ENCODE peak calls at places on chromosomes 2 and 18, in ten cellular contexts. Z is CD8-positive, alpha-beta T cell; G is HepG2; D is uterus; C is prostate gland; E is GM12878; O is GM23248; Q is mammary epithelial cell; S is lower lobe of right lung; M is HCT116. N is an unnamed sample. For H3K4me1 and H3K36me3, the result is how much of the 10 kb centered on the place peaks cover.

GRCh38 chr2:102005449-102005848 is 13.7 kb downstream of the IL1R2 start:
- DNase-seq in M (no peak), D (no peak), C (no peak), G (no peak), Z (no peak), E (no peak), Q (no peak), S (no peak), O (no peak), N (no peak)

GRCh38 chr2:143229952-143230351 is 100.7 kb downstream of the ARHGAP15 start:
- DNase-seq in Q (no peak), M (no peak), S (no peak), O (no peak), G (no peak), Z (no peak), E (no peak), C (no peak), D (no peak), N (no peak)

GRCh38 chr2:159073256-159073655 is 104.8 kb downstream of the TANC1 start:
- DNase-seq in Q (peak), E (no peak), S (no peak), M (no peak), D (no peak), Z (no peak), O (peak), G (no peak), C (no peak), N (no peak)

GRCh38 chr2:26754972-26755670 is 9.0 kb upstream of the SLC35F6 start:
- DNase-seq in G (no peak), C (no peak), D (no peak), E (no peak), O (no peak), Z (no peak), S (no peak), Q (no peak), M (no peak), N (no peak)

GRCh38 chr2:240707046-240707756 is 15.5 kb downstream of the AQP12A start:
- DNase-seq in O (no peak), E (no peak), G (no peak), Q (no peak), C (no peak), M (no peak), D (no peak), Z (no peak), S (no peak), N (no peak)

GRCh38 chr2:6392966-6393365 is 472.7 kb downstream of the CMPK2 start:
- DNase-seq in E (no peak), Q (no peak), C (no peak), D (no peak), M (no peak), Z (no peak), O (peak), S (no peak), G (no peak), N (no peak)

GRCh38 chr2:204655101-204655500 is 109.8 kb downstream of the PARD3B start:
- DNase-seq in E (no peak), S (no peak), G (no peak), Z (no peak), M (no peak), C (no peak), O (peak), Q (peak), D (no peak), N (no peak)

GRCh38 chr2:178286636-178287035 is 92.3 kb downstream of the OSBPL6 start:
- DNase-seq in O (no peak), S (no peak), E (no peak), C (no peak), G (no peak), Q (no peak), D (no peak), M (no peak), Z (no peak), N (no peak)

GRCh38 chr2:23425338-23425871 is 40.4 kb downstream of the KLHL29 start:
- DNase-seq in C (no peak), D (no peak), E (no peak), Q (no peak), S (no peak), M (no peak), Z (no peak), O (no peak), G (no peak), N (no peak)

GRCh38 chr2:230890696-230891095 is 26.0 kb downstream of the ITM2C start:
- DNase-seq in G (no peak), Q (no peak), C (no peak), M (no peak), E (no peak), O (no peak), S (peak), D (no peak), Z (no peak), N (no peak)

GRCh38 chr2:219689676-219690628 is 62.5 kb downstream of the SLC4A3 start:
- DNase-seq in Q (peak), M (no peak), O (peak), D (peak), G (peak), C (peak), S (no peak), Z (peak), E (peak), N (peak)

GRCh38 chr2:18436408-18437077 is 123.9 kb downstream of the RDH14 start:
- DNase-seq in G (no peak), S (no peak), M (no peak), Q (no peak), Z (no peak), D (peak), C (no peak), O (peak), E (no peak), N (no peak)

GRCh38 chr2:240629419-240629967 is 4.2 kb downstream of the GPR35 start:
- DNase-seq in G (no peak), S (peak), E (no peak), Z (no peak), O (no peak), D (no peak), C (no peak), M (no peak), Q (no peak), N (no peak)

GRCh38 chr2:206480161-206480560 is 36.8 kb downstream of the ADAM23 start:
- DNase-seq in Q (peak), C (no peak), D (no peak), Z (no peak), S (no peak), O (peak), M (no peak), G (no peak), E (no peak), N (no peak)

GRCh38 chr2:71700041-71700879 is 246.9 kb downstream of the DYSF start:
- DNase-seq in M (no peak), G (no peak), Z (no peak), Q (no peak), E (no peak), S (no peak), C (peak), O (no peak), D (no peak), N (no peak)
- H3K4me1 ChIP-seq in M (under half), G (under half), Z (under half), Q (under half), E (under half), S (under half), C (under half), O (under half), D (under half), N (under half)

GRCh38 chr18:49486617-49486958 is 446 bp downstream of the C18orf32 start:
- DNase-seq in Z (no peak), Q (no peak), C (no peak), S (no peak), M (no peak), D (no peak), E (no peak), G (no peak), O (peak), N (no peak)
- H3K36me3 ChIP-seq in Z (under half), Q (under half), C (under half), S (half or more), M (under half), D (under half), E (under half), G (under half), O (half or more), N (half or more)

GRCh38 chr2:3606028-3606369 is 11.1 kb downstream of the COLEC11 start:
- DNase-seq in S (no peak), E (no peak), D (no peak), C (no peak), Z (no peak), M (no peak), Q (no peak), G (no peak), O (no peak), N (no peak)

GRCh38 chr2:3605013-3605961 is 10.4 kb downstream of the COLEC11 start:
- DNase-seq in S (no peak), E (no peak), M (peak), C (no peak), Z (peak), G (peak), O (peak), Q (no peak), D (no peak), N (no peak)

GRCh38 chr2:3602553-3603339 is 7.8 kb downstream of the COLEC11 start:
- DNase-seq in C (no peak), Z (no peak), O (no peak), D (no peak), E (no peak), S (no peak), M (no peak), Q (no peak), G (no peak), N (no peak)

GRCh38 chr2:3603536-3604206 is 8.8 kb downstream of the COLEC11 start:
- DNase-seq in Q (no peak), D (no peak), E (no peak), O (no peak), S (no peak), G (no peak), C (no peak), Z (no peak), M (no peak), N (no peak)

GRCh38 chr2:3604207-3604877 is 9.4 kb downstream of the COLEC11 start:
- DNase-seq in M (no peak), Q (no peak), Z (no peak), E (no peak), G (no peak), O (no peak), D (no peak), C (no peak), S (no peak), N (no peak)
- H3K27ac ChIP-seq in M (peak), Q (no peak), Z (no peak), E (no peak), G (peak), O (no peak), D (no peak), C (no peak), S (no peak), N (no peak)

GRCh38 chr2:190443778-190444481 is 35.8 kb downstream of the MFSD6 start:
- DNase-seq in C (peak), Z (no peak), G (no peak), D (no peak), E (no peak), Q (peak), O (peak), M (no peak), S (no peak), N (no peak)
- H3K4me1 ChIP-seq in C (under half), Z (half or more), G (under half), D (under half), E (under half), Q (under half), O (under half), M (under half), S (under half), N (under half)

DNA sequence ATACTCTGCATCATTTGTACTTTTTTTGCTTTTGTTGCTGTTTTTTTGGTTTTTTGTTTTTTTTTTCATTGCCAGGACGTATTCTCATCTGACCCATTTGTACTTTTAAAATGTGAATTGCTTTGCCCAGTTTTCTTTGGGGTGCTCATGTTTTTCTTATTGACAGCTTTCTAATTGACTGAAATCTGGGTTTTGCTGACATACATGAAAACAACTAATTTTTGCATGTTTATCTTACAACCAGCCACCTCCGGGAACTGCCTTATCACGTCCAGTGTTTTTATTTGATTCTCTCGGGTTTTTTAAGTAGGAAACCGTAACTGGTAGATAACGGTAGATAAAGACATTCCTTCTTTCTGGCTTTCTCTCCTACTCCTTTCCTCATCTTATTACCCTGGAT is 38.6 kb downstream of the SNORC start:
- DNase-seq in O (no peak), D (no peak), Q (no peak), S (no peak), E (no peak), M (no peak), C (no peak), G (no peak), Z (no peak), N (no peak)
- H3K36me3 ChIP-seq in O (under half), D (under half), Q (under half), S (under half), E (under half), M (under half), C (under half), G (under half), Z (under half), N (under half)

DNA sequence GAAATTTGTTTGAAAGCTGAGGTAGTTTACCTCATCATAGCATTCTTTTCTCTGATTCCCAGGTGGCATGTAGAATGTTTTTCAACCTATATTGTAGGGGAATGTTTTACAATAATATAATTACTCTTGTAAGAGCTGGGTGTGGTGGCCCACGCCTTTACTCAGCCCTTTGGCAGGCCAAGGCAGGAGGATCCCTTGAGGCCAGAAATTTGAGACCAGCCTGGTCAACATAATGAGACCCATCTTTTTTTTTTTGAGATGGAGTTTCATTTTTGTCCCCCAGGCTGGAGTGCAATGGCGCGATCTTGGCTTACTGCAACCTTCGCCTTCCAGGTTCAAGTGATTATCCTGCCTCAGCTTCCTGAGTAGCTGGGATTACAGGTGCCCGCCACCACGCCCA is 3.6 kb downstream of the USP39 start:
- DNase-seq in E (no peak), S (no peak), C (no peak), G (no peak), Q (no peak), Z (no peak), M (no peak), D (no peak), O (peak), N (no peak)
- H3K27ac ChIP-seq in E (no peak), S (no peak), C (no peak), G (no peak), Q (no peak), Z (no peak), M (no peak), D (no peak), O (no peak), N (no peak)

GRCh38 chr2:188269004-188269403 is 22.7 kb upstream of the GULP1 start:
- DNase-seq in Q (no peak), S (no peak), G (no peak), C (no peak), E (no peak), D (no peak), M (no peak), Z (no peak), O (no peak), N (no peak)
- H3K4me1 ChIP-seq in Q (under half), S (under half), G (under half), C (under half), E (under half), D (under half), M (under half), Z (under half), O (under half), N (under half)